ENCODE peak calls at places on chromosome 12, in four cellular contexts. One of them, this sample, is unnamed.

GRCh38 chr12:12721251-12721689 is 4.1 kb downstream of the CDKN1B start:
- DNase-seq in lower leg skin: no peak
- DNase-seq in ascending aorta: no peak
- DNase-seq in lower lobe of right lung: no peak
- DNase-seq in this sample: no peak

GRCh38 chr12:100229036-100229635 is 28.5 kb downstream of the ACTR6 start:
- DNase-seq in lower leg skin: no peak
- DNase-seq in ascending aorta: no peak
- DNase-seq in lower lobe of right lung: no peak
- DNase-seq in this sample: no peak

GRCh38 chr12:34605510-34605887 is 583.2 kb downstream of the ALG10 start:
- DNase-seq in lower leg skin: no peak
- DNase-seq in lower lobe of right lung: peak
- DNase-seq in ascending aorta: peak
- DNase-seq in this sample: peak

GRCh38 chr12:110743571-110744093 is 941 bp upstream of the PPP1CC start:
- DNase-seq in ascending aorta: peak
- DNase-seq in lower leg skin: peak
- DNase-seq in lower lobe of right lung: peak
- DNase-seq in this sample: peak

GRCh38 chr12:107014050-107014449 is 27.1 kb upstream of the MTERF2 start:
- DNase-seq in lower leg skin: no peak
- DNase-seq in ascending aorta: no peak
- DNase-seq in lower lobe of right lung: no peak
- DNase-seq in this sample: peak

GRCh38 chr12:115598827-115599226 is 678.7 kb downstream of the MED13L start:
- DNase-seq in lower lobe of right lung: no peak
- DNase-seq in ascending aorta: no peak
- DNase-seq in lower leg skin: peak
- DNase-seq in this sample: no peak

GRCh38 chr12:114063435-114063834 is 97.3 kb upstream of the RBM19 start:
- DNase-seq in lower lobe of right lung: no peak
- DNase-seq in ascending aorta: no peak
- DNase-seq in lower leg skin: no peak
- DNase-seq in this sample: no peak

GRCh38 chr12:15987696-15988095 is 76.6 kb downstream of the DERA start:
- DNase-seq in ascending aorta: no peak
- DNase-seq in lower leg skin: no peak
- DNase-seq in lower lobe of right lung: no peak
- DNase-seq in this sample: no peak

GRCh38 chr12:113299619-113300237 is 35.2 kb downstream of the SLC8B1 start:
- DNase-seq in lower lobe of right lung: peak
- DNase-seq in ascending aorta: peak
- DNase-seq in lower leg skin: peak
- DNase-seq in this sample: peak

GRCh38 chr12:100553851-100554404 is 19.6 kb upstream of the GAS2L3 start:
- DNase-seq in lower lobe of right lung: no peak
- DNase-seq in ascending aorta: no peak
- DNase-seq in lower leg skin: no peak
- DNase-seq in this sample: no peak

GRCh38 chr12:14454098-14454907 is 88.8 kb downstream of the ATF7IP start:
- DNase-seq in lower lobe of right lung: no peak
- DNase-seq in lower leg skin: no peak
- DNase-seq in ascending aorta: no peak
- DNase-seq in this sample: no peak

GRCh38 chr12:117818400-117818799 is 150.4 kb downstream of the KSR2 start:
- DNase-seq in ascending aorta: no peak
- DNase-seq in lower leg skin: no peak
- DNase-seq in lower lobe of right lung: no peak
- DNase-seq in this sample: no peak

GRCh38 chr12:2501464-2502181 is 293.1 kb upstream of the FKBP4 start:
- DNase-seq in lower lobe of right lung: no peak
- DNase-seq in ascending aorta: no peak
- DNase-seq in lower leg skin: no peak
- DNase-seq in this sample: no peak

GRCh38 chr12:6996040-6996441 is 22.2 kb downstream of the LPCAT3 start:
- DNase-seq in lower lobe of right lung: no peak
- DNase-seq in ascending aorta: no peak
- DNase-seq in lower leg skin: no peak
- DNase-seq in this sample: no peak

GRCh38 chr12:101115326-101115725 is 94.7 kb downstream of the SLC5A8 start:
- DNase-seq in lower leg skin: no peak
- DNase-seq in ascending aorta: no peak
- DNase-seq in lower lobe of right lung: no peak
- DNase-seq in this sample: no peak

GRCh38 chr12:5078423-5078822 is 34.7 kb downstream of the KCNA5 start:
- DNase-seq in lower leg skin: no peak
- DNase-seq in lower lobe of right lung: no peak
- DNase-seq in ascending aorta: peak
- DNase-seq in this sample: peak

GRCh38 chr12:109309441-109310246 is 560 bp upstream of the FOXN4 start:
- DNase-seq in lower lobe of right lung: no peak
- DNase-seq in ascending aorta: no peak
- DNase-seq in lower leg skin: no peak
- DNase-seq in this sample: no peak

GRCh38 chr12:108840605-108841328 is 16.6 kb downstream of the SSH1 start:
- DNase-seq in lower leg skin: no peak
- DNase-seq in lower lobe of right lung: peak
- DNase-seq in ascending aorta: no peak
- DNase-seq in this sample: no peak

GRCh38 chr12:114166360-114166759 is 200.2 kb upstream of the RBM19 start:
- DNase-seq in lower leg skin: no peak
- DNase-seq in ascending aorta: no peak
- DNase-seq in lower lobe of right lung: no peak
- DNase-seq in this sample: no peak

GRCh38 chr12:93772003-93772402 is 94.8 kb downstream of the CRADD start:
- DNase-seq in lower leg skin: no peak
- DNase-seq in ascending aorta: no peak
- DNase-seq in lower lobe of right lung: no peak
- DNase-seq in this sample: no peak

GRCh38 chr12:93766371-93766770 is 89.2 kb downstream of the CRADD start:
- DNase-seq in lower leg skin: no peak
- DNase-seq in ascending aorta: no peak
- DNase-seq in lower lobe of right lung: no peak
- DNase-seq in this sample: no peak

GRCh38 chr12:93766802-93767523 is 89.8 kb downstream of the CRADD start:
- DNase-seq in lower lobe of right lung: no peak
- DNase-seq in lower leg skin: no peak
- DNase-seq in ascending aorta: peak
- DNase-seq in this sample: no peak

GRCh38 chr12:93763746-93764147 is 86.6 kb downstream of the CRADD start:
- DNase-seq in lower leg skin: no peak
- DNase-seq in lower lobe of right lung: no peak
- DNase-seq in ascending aorta: no peak
- DNase-seq in this sample: no peak

GRCh38 chr12:93767524-93767863 is 90.3 kb downstream of the CRADD start:
- DNase-seq in lower leg skin: no peak
- DNase-seq in ascending aorta: no peak
- DNase-seq in lower lobe of right lung: no peak
- DNase-seq in this sample: no peak
- H3K4me3 ChIP-seq in lower leg skin: no peak
- H3K4me3 ChIP-seq in ascending aorta: peak
- H3K4me3 ChIP-seq in lower lobe of right lung: no peak
- H3K4me3 ChIP-seq in this sample: no peak

GRCh38 chr12:53930591-53931255 is 7.9 kb upstream of the HOXC13 start:
- DNase-seq in lower leg skin: no peak
- DNase-seq in lower lobe of right lung: no peak
- DNase-seq in ascending aorta: no peak
- DNase-seq in this sample: no peak
- TF ChIP-seq CTCF in lower leg skin: no peak
- TF ChIP-seq CTCF in lower lobe of right lung: no peak
- TF ChIP-seq CTCF in ascending aorta: no peak
- TF ChIP-seq CTCF in this sample: no peak

DNA sequence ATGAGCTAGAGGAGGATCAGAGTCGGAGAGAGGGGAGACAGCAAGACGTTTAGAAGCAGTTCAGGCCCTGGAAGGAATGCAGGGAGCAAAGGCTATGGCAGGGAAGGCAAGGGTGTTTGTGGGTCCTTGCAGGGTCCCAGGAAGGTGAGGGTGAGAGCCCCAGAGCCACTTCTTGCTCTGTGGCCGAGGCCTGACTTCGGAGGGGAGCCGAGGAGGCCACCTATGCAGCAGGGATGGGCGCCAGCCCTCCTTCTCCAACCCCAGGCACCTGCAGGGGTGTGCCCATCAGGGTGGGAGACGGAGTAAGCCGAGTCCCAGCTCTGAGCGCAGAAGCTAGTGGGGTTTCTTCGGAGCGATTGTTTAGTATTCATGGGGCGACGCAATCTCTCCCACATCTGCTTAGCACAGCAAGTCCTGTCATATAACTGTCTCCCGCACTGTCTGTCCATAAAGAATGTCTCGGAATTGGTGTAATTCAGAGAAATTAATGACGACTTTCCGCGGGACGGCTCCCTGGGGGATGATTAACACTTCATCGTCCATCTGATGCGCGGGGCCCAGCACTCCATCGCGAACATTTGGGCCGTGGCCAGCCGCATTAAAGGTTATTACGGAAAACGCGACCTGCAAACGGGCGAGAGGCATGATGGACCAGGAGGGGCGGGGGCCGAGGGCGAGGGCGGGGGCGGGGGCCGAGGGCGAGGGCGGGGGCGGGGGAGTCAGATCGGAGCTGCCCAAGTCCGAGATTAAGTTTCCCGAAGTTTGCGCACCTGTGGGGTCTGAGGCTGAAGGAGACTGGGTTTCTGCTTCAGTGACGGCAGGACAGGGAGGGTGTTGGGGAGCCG is 12.3 kb upstream of the CALCOCO1 start:
- DNase-seq in lower lobe of right lung: no peak
- DNase-seq in lower leg skin: no peak
- DNase-seq in ascending aorta: no peak
- DNase-seq in this sample: no peak
- H3K4me3 ChIP-seq in lower lobe of right lung: peak
- H3K4me3 ChIP-seq in lower leg skin: no peak
- H3K4me3 ChIP-seq in ascending aorta: peak
- H3K4me3 ChIP-seq in this sample: no peak

DNA sequence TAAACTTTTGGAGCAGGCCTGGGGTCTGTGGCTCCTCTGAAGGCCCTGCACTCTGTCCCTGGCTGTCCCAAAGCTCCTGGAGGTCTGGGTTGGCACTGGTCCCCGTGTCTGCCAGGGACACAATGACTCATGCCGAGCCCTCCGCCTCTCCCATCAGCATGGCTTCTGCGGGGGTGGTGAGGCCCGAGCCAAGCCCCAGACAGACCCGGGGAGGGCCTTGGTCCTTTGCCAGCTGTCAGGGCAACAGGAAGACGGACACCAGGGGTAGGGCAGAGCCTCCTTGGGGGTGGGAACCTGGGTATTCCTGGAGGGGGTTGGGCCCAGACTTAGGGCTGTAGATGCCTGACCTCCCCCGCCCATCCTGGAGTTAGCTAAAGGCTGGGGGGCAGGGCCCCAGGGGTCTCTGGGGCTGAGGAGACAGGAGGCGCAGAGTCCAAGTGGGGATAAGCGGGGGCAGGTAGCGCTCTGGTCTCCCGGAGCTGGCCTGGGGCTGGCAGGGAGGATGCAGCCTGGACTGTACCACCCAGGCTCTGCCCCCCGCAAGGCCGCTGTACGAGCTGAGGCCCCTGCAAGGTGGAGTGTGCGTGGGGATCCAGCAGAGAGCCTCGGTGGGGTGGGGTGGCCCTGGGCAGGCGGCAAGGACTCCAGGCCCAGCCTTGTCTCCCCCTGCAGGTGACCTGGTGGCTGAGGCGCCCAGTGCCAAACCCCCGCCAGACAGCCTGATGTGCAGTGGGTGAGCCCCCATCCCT is 16.4 kb upstream of the PUS1 start:
- DNase-seq in lower leg skin: peak
- DNase-seq in lower lobe of right lung: no peak
- DNase-seq in ascending aorta: peak
- DNase-seq in this sample: peak
- TF ChIP-seq CTCF in lower leg skin: no peak
- TF ChIP-seq CTCF in lower lobe of right lung: no peak
- TF ChIP-seq CTCF in ascending aorta: no peak
- TF ChIP-seq CTCF in this sample: no peak

DNA sequence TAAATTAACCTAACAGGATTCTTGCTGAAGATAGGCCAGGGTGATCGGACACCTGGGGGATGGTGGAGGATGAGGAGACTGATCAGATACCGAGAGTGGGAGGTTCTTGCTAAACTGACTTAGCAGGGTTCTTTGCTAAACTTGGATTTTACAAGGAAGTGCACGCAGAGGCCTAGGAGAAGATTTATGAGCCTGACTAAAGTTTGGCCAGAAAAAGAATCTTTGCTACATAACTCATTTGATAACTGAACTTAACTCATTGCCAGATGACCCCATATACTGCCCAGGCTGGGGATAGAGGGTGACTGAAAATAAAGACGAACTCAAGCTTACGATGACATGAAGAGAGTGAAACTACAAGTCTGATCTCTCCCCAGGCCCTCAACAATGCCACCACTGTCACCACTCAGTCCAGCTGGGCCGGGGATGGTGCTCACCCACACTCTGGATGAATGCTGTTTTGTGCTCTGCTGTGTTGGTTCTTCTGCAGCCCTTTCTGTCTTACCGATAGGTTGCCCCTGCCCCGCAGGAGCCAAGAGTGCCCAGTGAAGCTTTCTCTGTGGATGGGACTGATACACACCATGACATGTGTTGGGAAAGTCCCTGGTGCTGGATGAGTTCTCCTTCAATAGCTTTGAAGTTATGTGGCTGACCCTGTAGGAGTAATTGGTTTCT is 29.0 kb downstream of the PPFIBP1 start:
- DNase-seq in ascending aorta: no peak
- DNase-seq in lower lobe of right lung: no peak
- DNase-seq in lower leg skin: no peak
- DNase-seq in this sample: no peak
- H3K4me3 ChIP-seq in ascending aorta: no peak
- H3K4me3 ChIP-seq in lower lobe of right lung: no peak
- H3K4me3 ChIP-seq in lower leg skin: no peak
- H3K4me3 ChIP-seq in this sample: no peak

This sample was measured in kidney.